ENCODE peak calls at places on chromosomes 3 and 15, in seven cellular contexts. E is naive B cell; Q is anterior cingulate cortex; Y is Ammon's horn; V is activated effector memory CD4-positive, alpha-beta T cell treated with anti-CD3 and anti-CD28 coated beads, Interleukin-2, amount 50 U/mL, for 16 hours; B is T-helper 2 cell; G is activated CD8-positive, alpha-beta memory T cell treated with anti-CD3 and anti-CD28 coated beads for 48 hours. K is an unnamed sample.

GRCh38 chr3:73007992-73008712 is 11.5 kb downstream of the PPP4R2 start:
- DNase-seq in E (no peak), V (no peak), B (no peak), Y (no peak), Q (no peak), G (no peak), K (no peak)

GRCh38 chr3:130688677-130689076 is 58.0 kb downstream of the PIK3R4 start:
- DNase-seq in B (no peak), E (no peak), Q (no peak), G (no peak), Y (no peak), V (no peak), K (no peak)

GRCh38 chr3:112786002-112786590 is 60.6 kb downstream of the CD200R1L start:
- DNase-seq in Y (no peak), V (no peak), G (no peak), B (no peak), E (no peak), Q (no peak), K (no peak)

GRCh38 chr3:11641316-11641682 is 2.4 kb downstream of the VGLL4 start:
- DNase-seq in V (no peak), B (no peak), G (no peak), Q (no peak), Y (no peak), E (no peak), K (no peak)

GRCh38 chr3:159486580-159486979 is 502.1 kb upstream of the IL12A start:
- DNase-seq in G (no peak), V (no peak), Q (no peak), Y (no peak), E (no peak), B (no peak), K (peak)

GRCh38 chr3:28348286-28348636 is 260 bp upstream of the ZCWPW2 start:
- DNase-seq in B (no peak), G (no peak), V (no peak), E (no peak), Q (no peak), Y (no peak), K (no peak)

GRCh38 chr15:68274184-68274848 is 3.2 kb upstream of the FEM1B start:
- DNase-seq in B (no peak), G (no peak), Q (no peak), Y (peak), V (no peak), E (no peak), K (no peak)

GRCh38 chr15:78049691-78050440 is 27.6 kb downstream of the TBC1D2B start:
- DNase-seq in Y (no peak), G (peak), B (peak), E (no peak), Q (no peak), V (peak), K (no peak)

GRCh38 chr3:65951836-65952505 is 86.7 kb downstream of the MAGI1 start:
- DNase-seq in E (no peak), V (no peak), B (no peak), Q (no peak), Y (no peak), G (no peak), K (no peak)